ENCODE peak calls at places on chromosomes 1 and 21, in four cellular contexts. X is OCI-LY7, K is Peyer's patch, A is WTC11. P is an unnamed sample.
A peak's percentile ranks its signal among the peaks of the same experiment; 100 is the strongest.

GRCh38 chr1:186374313-186375151 is 521 bp downstream of the TPR start:
- DNase-seq in A (no peak), X (peak; percentile 78), K (peak; percentile 50), P (peak; percentile 22)

GRCh38 chr1:23923592-23924495 is 10.7 kb upstream of the CNR2 start:
- DNase-seq in A (no peak), X (no peak), K (no peak), P (no peak)

GRCh38 chr1:182699673-182700350 is 15.4 kb upstream of the RGS8 start:
- DNase-seq in X (no peak), K (no peak), A (peak; percentile 88), P (no peak)

GRCh38 chr1:156097499-156098178 is 15.4 kb upstream of the MEX3A start:
- DNase-seq in K (no peak), X (no peak), A (no peak), P (no peak)

GRCh38 chr1:29876902-29877301 is 640.6 kb downstream of the PTPRU start:
- DNase-seq in A (peak; percentile 56), X (no peak), K (no peak), P (no peak)

GRCh38 chr1:163307479-163308171 is 14.1 kb upstream of the NUF2 start:
- DNase-seq in X (no peak), A (no peak), K (no peak), P (no peak)

GRCh38 chr1:111227875-111228747 is 598 bp downstream of the CHI3L2 start:
- DNase-seq in X (no peak), A (no peak), K (no peak), P (no peak)

GRCh38 chr1:26705788-26706237 is 10.0 kb downstream of the ARID1A start:
- DNase-seq in A (no peak), X (peak; percentile 43), K (no peak), P (no peak)

GRCh38 chr1:98681812-98682211 is 20.3 kb downstream of the SNX7 start:
- DNase-seq in A (no peak), K (no peak), X (no peak), P (no peak)

GRCh38 chr1:15883326-15883725 is 35.8 kb downstream of the SPEN start:
- DNase-seq in K (no peak), X (no peak), A (no peak), P (no peak)

GRCh38 chr1:201895913-201896807 is 7.5 kb downstream of the SHISA4 start:
- DNase-seq in K (peak; percentile 94), A (peak; percentile 97), X (peak; percentile 85), P (peak; percentile 83)

GRCh38 chr1:210332233-210332632 is 3.5 kb downstream of the HHAT start:
- DNase-seq in X (no peak), K (no peak), A (no peak), P (no peak)

GRCh38 chr1:183315987-183316758 is 102.0 kb downstream of the NMNAT2 start:
- DNase-seq in X (no peak), K (no peak), A (no peak), P (no peak)

GRCh38 chr1:168751195-168751650 is 22.2 kb upstream of the DPT start:
- DNase-seq in K (no peak), A (no peak), X (no peak), P (no peak)

GRCh38 chr1:3320246-3321152 is 134.0 kb upstream of the ARHGEF16 start:
- DNase-seq in X (no peak), K (peak; percentile 87), A (no peak), P (no peak)

GRCh38 chr1:244614113-244614836 is 38.7 kb upstream of the DESI2 start:
- DNase-seq in A (no peak), K (no peak), X (no peak), P (no peak)

GRCh38 chr21:36282568-36283230 is 37.3 kb upstream of the MORC3 start:
- DNase-seq in K (no peak), A (no peak), X (no peak), P (no peak)

GRCh38 chr21:29888437-29888836 is 51.4 kb downstream of the GRIK1 start:
- DNase-seq in K (no peak), A (no peak), X (no peak), P (no peak)

GRCh38 chr1:29669488-29669871 is 433.2 kb downstream of the PTPRU start:
- DNase-seq in A (no peak), X (no peak), K (peak; percentile 14), P (no peak)

GRCh38 chr21:38323721-38324591 is 67.2 kb downstream of the KCNJ15 start:
- DNase-seq in K (no peak), X (no peak), A (no peak), P (no peak)

GRCh38 chr1:29324771-29325351 is 88.5 kb downstream of the PTPRU start:
- DNase-seq in X (no peak), K (no peak), A (peak; percentile 99), P (no peak)

GRCh38 chr1:206776239-206776638 is 3.9 kb upstream of the IL10 start:
- DNase-seq in X (no peak), K (no peak), A (no peak), P (no peak)

GRCh38 chr1:53176452-53177344 is 19.9 kb upstream of the CPT2 start:
- DNase-seq in X (no peak), A (no peak), K (no peak), P (no peak)

GRCh38 chr1:39540504-39541031 is 36.0 kb downstream of the PABPC4 start:
- DNase-seq in X (no peak), K (peak; percentile 70), A (no peak), P (peak; percentile 38)

GRCh38 chr21:19684328-19684727 is 1280.7 kb upstream of the TMPRSS15 start:
- DNase-seq in A (no peak), K (no peak), X (no peak), P (no peak)

GRCh38 chr1:89546082-89546889 is 21.7 kb downstream of the LRRC8B start:
- DNase-seq in A (no peak), X (no peak), K (no peak), P (no peak)

GRCh38 chr1:154155282-154155681 is 409 bp upstream of the NUP210L start:
- DNase-seq in K (no peak), A (no peak), X (no peak), P (no peak)

GRCh38 chr21:33293811-33294216 is 27.6 kb downstream of the IL10RB start:
- DNase-seq in X (peak; percentile 67), K (no peak), A (no peak), P (no peak)

GRCh38 chr1:223783676-223784075 is 62.1 kb downstream of the TP53BP2 start:
- DNase-seq in X (no peak), K (no peak), A (no peak), P (no peak)

GRCh38 chr1:167924553-167925223 is 10.8 kb upstream of the ADCY10 start:
- DNase-seq in A (no peak), K (no peak), X (no peak), P (no peak)

GRCh38 chr1:35192056-35192852 is 691 bp downstream of the SFPQ start:
- DNase-seq in A (peak; percentile 84), X (peak; percentile 88), K (peak; percentile 93), P (peak; percentile 73)
- TF ChIP-seq CTCF in A (peak; percentile 20), X (peak; percentile 38), K (peak; percentile 33), P (no peak)

GRCh38 chr1:6585081-6585722 is 5.4 kb downstream of the ZBTB48 start:
- DNase-seq in K (no peak), A (no peak), X (no peak), P (no peak)

GRCh38 chr1:6585841-6586240 is 6.0 kb downstream of the ZBTB48 start:
- DNase-seq in A (no peak), X (no peak), K (no peak), P (no peak)

GRCh38 chr1:6586404-6586816 is 6.6 kb downstream of the ZBTB48 start:
- DNase-seq in A (no peak), X (no peak), K (no peak), P (no peak)

GRCh38 chr1:6582370-6582769 is 2.6 kb downstream of the ZBTB48 start:
- DNase-seq in X (no peak), K (peak; percentile 92), A (no peak), P (no peak)

GRCh38 chr1:6584126-6585080 is 4.6 kb downstream of the ZBTB48 start:
- DNase-seq in A (peak; percentile 33), X (no peak), K (no peak), P (no peak)
- TF ChIP-seq CTCF in A (no peak), X (no peak), K (no peak), P (no peak)

DNA sequence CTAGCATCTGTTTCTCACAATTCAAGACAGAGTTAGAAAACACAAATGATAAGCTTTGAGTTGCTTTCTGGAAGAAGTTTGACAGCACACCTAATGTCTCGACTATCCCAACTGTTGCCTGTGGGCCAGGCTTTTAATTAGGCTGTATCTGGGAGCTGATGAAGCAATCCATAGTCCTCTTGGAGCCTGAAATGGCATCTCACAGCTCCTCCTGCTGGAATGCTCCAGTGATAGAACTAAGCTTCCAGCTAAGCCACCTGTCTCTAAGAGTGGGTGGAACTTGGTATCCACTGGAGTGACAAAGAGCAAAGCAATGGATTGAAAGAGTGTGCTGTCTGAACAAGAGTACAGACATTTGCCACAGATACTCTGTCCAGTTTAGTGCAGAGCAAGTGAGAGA is 605.3 kb upstream of the NR5A2 start:
- DNase-seq in X (no peak), A (peak; percentile 44), K (no peak), P (no peak)
- TF ChIP-seq CTCF in X (no peak), A (no peak), K (no peak), P (no peak)

DNA sequence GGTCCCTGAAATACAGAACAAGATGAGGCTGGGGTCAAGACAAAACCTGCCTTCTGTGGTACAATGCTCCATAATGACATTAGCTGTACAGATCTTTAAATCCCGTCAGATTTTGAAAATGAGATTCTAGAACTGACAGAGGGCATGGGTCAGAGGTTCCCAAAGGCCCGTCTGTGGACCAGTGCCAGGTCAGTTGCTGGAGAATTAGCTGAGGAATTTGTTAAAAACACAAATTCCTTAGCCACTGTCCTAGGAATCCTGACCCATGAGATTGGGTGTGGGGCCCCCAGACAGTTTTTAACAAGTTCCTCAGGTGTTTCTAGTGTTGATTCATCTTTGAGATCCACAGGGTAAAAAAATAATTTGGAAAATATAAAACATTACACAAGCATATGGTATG is 97.0 kb downstream of the SIPA1L2 start:
- DNase-seq in K (no peak), X (no peak), A (no peak), P (no peak)
- TF ChIP-seq CTCF in K (no peak), X (no peak), A (no peak), P (no peak)

P was measured in omental fat pad.